ENCODE peak calls at places on chromosomes 16 and 17, in ten cellular contexts. One of them, this sample, is unnamed. For H3K36me3, the result is how much of the 10 kb centered on the place peaks cover.

GRCh38 chr16:31785126-31785525 is 88.5 kb upstream of the ZNF267 start:
- DNase-seq in neural progenitor cell: no peak
- DNase-seq in transverse colon: no peak
- DNase-seq in tibial nerve: no peak
- DNase-seq in left ventricle myocardium inferior: no peak
- DNase-seq in DND-41: no peak
- DNase-seq in stomach: no peak
- DNase-seq in bronchial epithelial cell: peak
- DNase-seq in ovary: no peak
- DNase-seq in lung: no peak
- DNase-seq in this sample: no peak

GRCh38 chr16:55700961-55701360 is 45.2 kb downstream of the SLC6A2 start:
- DNase-seq in neural progenitor cell: no peak
- DNase-seq in transverse colon: no peak
- DNase-seq in tibial nerve: no peak
- DNase-seq in left ventricle myocardium inferior: no peak
- DNase-seq in DND-41: no peak
- DNase-seq in stomach: no peak
- DNase-seq in bronchial epithelial cell: peak
- DNase-seq in ovary: no peak
- DNase-seq in lung: no peak
- DNase-seq in this sample: no peak

GRCh38 chr17:72222571-72222970 is 101.8 kb downstream of the SOX9 start:
- DNase-seq in neural progenitor cell: no peak
- DNase-seq in transverse colon: peak
- DNase-seq in tibial nerve: no peak
- DNase-seq in left ventricle myocardium inferior: no peak
- DNase-seq in DND-41: no peak
- DNase-seq in stomach: no peak
- DNase-seq in bronchial epithelial cell: no peak
- DNase-seq in ovary: no peak
- DNase-seq in lung: no peak
- DNase-seq in this sample: no peak

GRCh38 chr17:76715462-76715830 is 4.7 kb upstream of the MXRA7 start:
- DNase-seq in neural progenitor cell: no peak
- DNase-seq in transverse colon: no peak
- DNase-seq in tibial nerve: no peak
- DNase-seq in left ventricle myocardium inferior: no peak
- DNase-seq in DND-41: no peak
- DNase-seq in stomach: no peak
- DNase-seq in bronchial epithelial cell: no peak
- DNase-seq in ovary: no peak
- DNase-seq in lung: no peak
- DNase-seq in this sample: no peak

GRCh38 chr17:69502488-69502887 is 88.0 kb downstream of the MAP2K6 start:
- DNase-seq in neural progenitor cell: no peak
- DNase-seq in transverse colon: no peak
- DNase-seq in tibial nerve: no peak
- DNase-seq in left ventricle myocardium inferior: no peak
- DNase-seq in DND-41: no peak
- DNase-seq in stomach: no peak
- DNase-seq in bronchial epithelial cell: no peak
- DNase-seq in ovary: no peak
- DNase-seq in lung: no peak
- DNase-seq in this sample: no peak

GRCh38 chr16:83785455-83785854 is 22.3 kb upstream of the HSBP1 start:
- DNase-seq in neural progenitor cell: no peak
- DNase-seq in transverse colon: no peak
- DNase-seq in tibial nerve: no peak
- DNase-seq in left ventricle myocardium inferior: no peak
- DNase-seq in DND-41: no peak
- DNase-seq in stomach: no peak
- DNase-seq in bronchial epithelial cell: no peak
- DNase-seq in ovary: no peak
- DNase-seq in lung: no peak
- DNase-seq in this sample: no peak

GRCh38 chr16:25419681-25420080 is 162.0 kb upstream of the ZKSCAN2 start:
- DNase-seq in neural progenitor cell: no peak
- DNase-seq in transverse colon: no peak
- DNase-seq in tibial nerve: no peak
- DNase-seq in left ventricle myocardium inferior: no peak
- DNase-seq in DND-41: no peak
- DNase-seq in stomach: no peak
- DNase-seq in bronchial epithelial cell: no peak
- DNase-seq in ovary: no peak
- DNase-seq in lung: no peak
- DNase-seq in this sample: no peak

GRCh38 chr17:41664587-41665565 is 23.8 kb upstream of the EIF1 start:
- DNase-seq in neural progenitor cell: no peak
- DNase-seq in transverse colon: no peak
- DNase-seq in tibial nerve: no peak
- DNase-seq in left ventricle myocardium inferior: no peak
- DNase-seq in DND-41: no peak
- DNase-seq in stomach: no peak
- DNase-seq in bronchial epithelial cell: no peak
- DNase-seq in ovary: no peak
- DNase-seq in lung: no peak
- DNase-seq in this sample: no peak

GRCh38 chr17:38673714-38674012 is 1.1 kb downstream of the EPOP start:
- DNase-seq in neural progenitor cell: peak
- DNase-seq in transverse colon: no peak
- DNase-seq in tibial nerve: no peak
- DNase-seq in left ventricle myocardium inferior: peak
- DNase-seq in DND-41: no peak
- DNase-seq in stomach: peak
- DNase-seq in bronchial epithelial cell: no peak
- DNase-seq in ovary: peak
- DNase-seq in lung: no peak
- DNase-seq in this sample: no peak

GRCh38 chr16:57784334-57784733 is 18.0 kb downstream of the KIFC3 start:
- DNase-seq in neural progenitor cell: no peak
- DNase-seq in transverse colon: no peak
- DNase-seq in tibial nerve: no peak
- DNase-seq in left ventricle myocardium inferior: no peak
- DNase-seq in DND-41: no peak
- DNase-seq in stomach: no peak
- DNase-seq in bronchial epithelial cell: no peak
- DNase-seq in ovary: no peak
- DNase-seq in lung: no peak
- DNase-seq in this sample: no peak

GRCh38 chr16:70770291-70770967 is 30.5 kb downstream of the VAC14 start:
- DNase-seq in neural progenitor cell: no peak
- DNase-seq in transverse colon: no peak
- DNase-seq in tibial nerve: no peak
- DNase-seq in left ventricle myocardium inferior: no peak
- DNase-seq in DND-41: no peak
- DNase-seq in stomach: no peak
- DNase-seq in bronchial epithelial cell: no peak
- DNase-seq in ovary: no peak
- DNase-seq in lung: no peak
- DNase-seq in this sample: no peak

GRCh38 chr16:78353610-78354009 is 254.2 kb downstream of the WWOX start:
- DNase-seq in neural progenitor cell: no peak
- DNase-seq in transverse colon: no peak
- DNase-seq in tibial nerve: no peak
- DNase-seq in left ventricle myocardium inferior: no peak
- DNase-seq in DND-41: no peak
- DNase-seq in stomach: no peak
- DNase-seq in bronchial epithelial cell: no peak
- DNase-seq in ovary: no peak
- DNase-seq in lung: no peak
- DNase-seq in this sample: no peak

GRCh38 chr16:23694707-23695373 is 16.2 kb downstream of the PLK1 start:
- DNase-seq in neural progenitor cell: peak
- DNase-seq in transverse colon: no peak
- DNase-seq in tibial nerve: no peak
- DNase-seq in left ventricle myocardium inferior: no peak
- DNase-seq in DND-41: no peak
- DNase-seq in stomach: no peak
- DNase-seq in bronchial epithelial cell: no peak
- DNase-seq in ovary: no peak
- DNase-seq in lung: no peak
- DNase-seq in this sample: no peak

GRCh38 chr16:73735018-73735417 is 561.6 kb upstream of the PSMD7 start:
- DNase-seq in neural progenitor cell: no peak
- DNase-seq in transverse colon: no peak
- DNase-seq in tibial nerve: no peak
- DNase-seq in left ventricle myocardium inferior: no peak
- DNase-seq in DND-41: no peak
- DNase-seq in stomach: no peak
- DNase-seq in bronchial epithelial cell: peak
- DNase-seq in ovary: no peak
- DNase-seq in lung: no peak
- DNase-seq in this sample: no peak

GRCh38 chr17:50205931-50206505 is 4.6 kb upstream of the COL1A1 start:
- DNase-seq in neural progenitor cell: no peak
- DNase-seq in transverse colon: no peak
- DNase-seq in tibial nerve: no peak
- DNase-seq in left ventricle myocardium inferior: no peak
- DNase-seq in DND-41: no peak
- DNase-seq in stomach: no peak
- DNase-seq in bronchial epithelial cell: no peak
- DNase-seq in ovary: peak
- DNase-seq in lung: no peak
- DNase-seq in this sample: no peak

GRCh38 chr17:1078831-1079561 is 82.1 kb downstream of the TIMM22 start:
- DNase-seq in neural progenitor cell: peak
- DNase-seq in transverse colon: no peak
- DNase-seq in tibial nerve: no peak
- DNase-seq in left ventricle myocardium inferior: peak
- DNase-seq in DND-41: no peak
- DNase-seq in stomach: no peak
- DNase-seq in bronchial epithelial cell: no peak
- DNase-seq in ovary: peak
- DNase-seq in lung: no peak
- DNase-seq in this sample: no peak

GRCh38 chr16:11395949-11396240 is 50.6 kb downstream of the RMI2 start:
- DNase-seq in neural progenitor cell: no peak
- DNase-seq in transverse colon: no peak
- DNase-seq in tibial nerve: no peak
- DNase-seq in left ventricle myocardium inferior: no peak
- DNase-seq in DND-41: no peak
- DNase-seq in stomach: no peak
- DNase-seq in bronchial epithelial cell: no peak
- DNase-seq in ovary: no peak
- DNase-seq in lung: no peak
- DNase-seq in this sample: no peak
- TF ChIP-seq CTCF in neural progenitor cell: no peak
- TF ChIP-seq CTCF in transverse colon: no peak
- TF ChIP-seq CTCF in tibial nerve: no peak
- TF ChIP-seq CTCF in left ventricle myocardium inferior: no peak
- TF ChIP-seq CTCF in DND-41: no peak
- TF ChIP-seq CTCF in stomach: no peak
- TF ChIP-seq CTCF in bronchial epithelial cell: no peak
- TF ChIP-seq CTCF in ovary: no peak
- TF ChIP-seq CTCF in lung: no peak
- TF ChIP-seq CTCF in this sample: no peak

GRCh38 chr17:7317161-7317803 is 2.1 kb upstream of the GPS2 start:
- DNase-seq in neural progenitor cell: no peak
- DNase-seq in transverse colon: no peak
- DNase-seq in tibial nerve: no peak
- DNase-seq in left ventricle myocardium inferior: no peak
- DNase-seq in DND-41: no peak
- DNase-seq in stomach: no peak
- DNase-seq in bronchial epithelial cell: no peak
- DNase-seq in ovary: no peak
- DNase-seq in lung: no peak
- DNase-seq in this sample: no peak
- H3K36me3 ChIP-seq in neural progenitor cell: under half
- H3K36me3 ChIP-seq in transverse colon: under half
- H3K36me3 ChIP-seq in tibial nerve: half or more
- H3K36me3 ChIP-seq in left ventricle myocardium inferior: half or more
- H3K36me3 ChIP-seq in DND-41: half or more
- H3K36me3 ChIP-seq in stomach: half or more
- H3K36me3 ChIP-seq in bronchial epithelial cell: under half
- H3K36me3 ChIP-seq in ovary: under half
- H3K36me3 ChIP-seq in lung: half or more
- H3K36me3 ChIP-seq in this sample: under half

GRCh38 chr16:4909825-4910224 is 27.1 kb downstream of the PPL start:
- DNase-seq in neural progenitor cell: no peak
- DNase-seq in transverse colon: no peak
- DNase-seq in tibial nerve: no peak
- DNase-seq in left ventricle myocardium inferior: no peak
- DNase-seq in DND-41: no peak
- DNase-seq in stomach: no peak
- DNase-seq in bronchial epithelial cell: no peak
- DNase-seq in ovary: no peak
- DNase-seq in lung: no peak
- DNase-seq in this sample: no peak
- TF ChIP-seq CTCF in neural progenitor cell: no peak
- TF ChIP-seq CTCF in transverse colon: no peak
- TF ChIP-seq CTCF in tibial nerve: no peak
- TF ChIP-seq CTCF in left ventricle myocardium inferior: no peak
- TF ChIP-seq CTCF in DND-41: peak
- TF ChIP-seq CTCF in stomach: no peak
- TF ChIP-seq CTCF in bronchial epithelial cell: no peak
- TF ChIP-seq CTCF in ovary: no peak
- TF ChIP-seq CTCF in lung: no peak
- TF ChIP-seq CTCF in this sample: no peak

DNA sequence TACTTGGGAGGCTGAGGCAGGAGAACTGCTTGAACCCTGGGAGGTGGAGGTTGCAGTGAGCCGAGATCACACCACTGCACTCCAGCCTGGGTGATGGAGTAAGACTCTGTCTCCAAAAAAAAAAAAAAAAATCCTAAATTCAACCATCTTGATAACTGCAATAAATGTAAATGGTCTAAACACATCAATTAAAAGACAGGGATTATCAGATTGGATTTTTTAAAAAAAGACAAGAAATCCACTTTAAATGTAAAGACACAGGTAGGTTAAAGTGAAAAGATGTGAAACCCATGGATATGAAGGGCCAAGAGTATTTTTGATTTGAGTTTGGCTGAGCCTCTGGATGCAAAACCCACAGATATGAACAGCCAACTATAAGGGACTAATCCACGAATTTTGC is 64.2 kb upstream of the ATP2A3 start:
- DNase-seq in neural progenitor cell: no peak
- DNase-seq in transverse colon: no peak
- DNase-seq in tibial nerve: no peak
- DNase-seq in left ventricle myocardium inferior: no peak
- DNase-seq in DND-41: no peak
- DNase-seq in stomach: no peak
- DNase-seq in bronchial epithelial cell: no peak
- DNase-seq in ovary: no peak
- DNase-seq in lung: no peak
- DNase-seq in this sample: no peak
- H3K36me3 ChIP-seq in neural progenitor cell: under half
- H3K36me3 ChIP-seq in transverse colon: under half
- H3K36me3 ChIP-seq in tibial nerve: half or more
- H3K36me3 ChIP-seq in left ventricle myocardium inferior: half or more
- H3K36me3 ChIP-seq in DND-41: half or more
- H3K36me3 ChIP-seq in stomach: half or more
- H3K36me3 ChIP-seq in bronchial epithelial cell: under half
- H3K36me3 ChIP-seq in ovary: under half
- H3K36me3 ChIP-seq in lung: under half
- H3K36me3 ChIP-seq in this sample: under half

This sample was measured in Caco-2.